ENCODE peak calls at places on chromosomes 12 and 14, in six cellular contexts. K is spleen, D is HepG2, T is prostate gland, H is breast epithelium, Y is HCT116. R is an unnamed sample.

GRCh38 chr12:108640802-108641445 is 7.2 kb upstream of the SELPLG start:
- DNase-seq in H (no peak), T (no peak), Y (no peak), K (peak; percentile 71), D (no peak), R (peak; percentile 51)

GRCh38 chr12:57157588-57158173 is 10.3 kb upstream of the LRP1-AS start:
- DNase-seq in H (no peak), D (no peak), Y (no peak), T (no peak), K (no peak), R (no peak)

GRCh38 chr14:100439781-100440180 is 116.6 kb downstream of the SLC25A47 start:
- DNase-seq in T (no peak), Y (no peak), K (no peak), D (no peak), H (no peak), R (no peak)

GRCh38 chr14:71103662-71104484 is 196.6 kb downstream of the PCNX1 start:
- DNase-seq in K (no peak), D (peak; percentile 50), H (no peak), Y (peak; percentile 41), T (peak; percentile 8), R (no peak)

GRCh38 chr12:2082321-2082720 is 29.5 kb downstream of the CACNA1C start:
- DNase-seq in T (no peak), K (no peak), Y (no peak), D (no peak), H (no peak), R (no peak)

GRCh38 chr12:65590318-65590717 is 234.0 kb upstream of the HMGA2 start:
- DNase-seq in K (no peak), Y (no peak), D (no peak), H (no peak), T (no peak), R (no peak)

GRCh38 chr12:57089259-57090245 is 638 bp downstream of the NAB2 start:
- DNase-seq in K (peak; percentile 89), H (no peak), Y (no peak), T (peak; percentile 52), D (no peak), R (peak; percentile 58)

GRCh38 chr14:101525646-101526527 is 35.4 kb upstream of the DIO3 start:
- DNase-seq in K (no peak), D (no peak), Y (no peak), T (no peak), H (no peak), R (no peak)

GRCh38 chr12:116903818-116904217 is 6.9 kb upstream of the FBXW8 start:
- DNase-seq in D (no peak), H (no peak), T (no peak), K (no peak), Y (no peak), R (no peak)

GRCh38 chr12:82430541-82431145 is 72.3 kb downstream of the METTL25 start:
- DNase-seq in K (no peak), Y (no peak), H (no peak), T (no peak), D (no peak), R (no peak)

GRCh38 chr12:89432396-89432795 is 80.1 kb upstream of the DUSP6 start:
- DNase-seq in T (no peak), H (no peak), K (no peak), Y (no peak), D (no peak), R (no peak)
- H3K27me3 ChIP-seq in T (no peaks in the 10 kb centered on the region), H (no peaks in the 10 kb centered on the region), K (no peaks in the 10 kb centered on the region), Y (no peaks in the 10 kb centered on the region), D (no peaks in the 10 kb centered on the region), R (no peaks in the 10 kb centered on the region)

GRCh38 chr14:99260652-99261551 is 11.1 kb downstream of the BCL11B start:
- DNase-seq in Y (no peak), H (no peak), D (no peak), T (no peak), K (peak; percentile 77), R (no peak)

GRCh38 chr14:99260116-99260515 is 11.9 kb downstream of the BCL11B start:
- DNase-seq in H (no peak), T (no peak), K (no peak), Y (no peak), D (no peak), R (no peak)

GRCh38 chr14:99258884-99259283 is 13.1 kb downstream of the BCL11B start:
- DNase-seq in Y (no peak), T (no peak), D (no peak), H (no peak), K (no peak), R (no peak)

GRCh38 chr14:99258341-99258781 is 13.6 kb downstream of the BCL11B start:
- DNase-seq in K (no peak), T (no peak), Y (no peak), H (no peak), D (no peak), R (no peak)

GRCh38 chr14:99259327-99259726 is 12.7 kb downstream of the BCL11B start:
- DNase-seq in T (no peak), K (no peak), D (no peak), Y (no peak), H (no peak), R (no peak)
- TF ChIP-seq POLR2AphosphoS5 in T (no peak), K (peak; percentile 45), D (no peak), Y (no peak), H (no peak), R (no peak)

GRCh38 chr12:102535306-102535705 is 54.9 kb upstream of the IGF1 start:
- DNase-seq in T (no peak), K (no peak), H (no peak), Y (no peak), D (no peak), R (no peak)
- TF ChIP-seq POLR2A in T (no peak), K (no peak), H (no peak), Y (no peak), D (no peak), R (no peak)

DNA sequence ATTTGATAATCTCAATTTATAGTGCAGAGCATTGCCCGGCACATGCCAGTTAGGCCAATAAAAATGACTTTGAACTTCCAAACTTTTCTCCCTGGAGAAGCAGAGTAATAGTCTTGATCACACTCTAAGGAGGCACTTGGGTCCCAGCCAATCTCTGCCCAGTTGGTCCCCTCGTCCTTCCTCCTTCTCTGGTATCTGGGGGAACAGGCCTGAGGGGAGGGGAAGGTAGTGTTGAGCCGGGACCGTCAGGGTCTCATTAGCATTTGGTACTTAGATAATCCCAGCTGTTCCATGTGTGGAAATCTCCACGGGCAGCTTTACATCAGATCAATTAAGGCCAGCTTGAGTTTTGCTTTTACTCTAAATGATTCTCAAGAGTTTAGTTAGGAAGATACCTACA is 70.1 kb downstream of the ZNF641 start:
- DNase-seq in T (no peak), K (no peak), Y (no peak), D (no peak), H (no peak), R (no peak)
- H3K27me3 ChIP-seq in T (no peaks in the 10 kb centered on the region), K (no peaks in the 10 kb centered on the region), Y (no peaks in the 10 kb centered on the region), D (no peaks in the 10 kb centered on the region), H (no peaks in the 10 kb centered on the region), R (no peaks in the 10 kb centered on the region)

DNA sequence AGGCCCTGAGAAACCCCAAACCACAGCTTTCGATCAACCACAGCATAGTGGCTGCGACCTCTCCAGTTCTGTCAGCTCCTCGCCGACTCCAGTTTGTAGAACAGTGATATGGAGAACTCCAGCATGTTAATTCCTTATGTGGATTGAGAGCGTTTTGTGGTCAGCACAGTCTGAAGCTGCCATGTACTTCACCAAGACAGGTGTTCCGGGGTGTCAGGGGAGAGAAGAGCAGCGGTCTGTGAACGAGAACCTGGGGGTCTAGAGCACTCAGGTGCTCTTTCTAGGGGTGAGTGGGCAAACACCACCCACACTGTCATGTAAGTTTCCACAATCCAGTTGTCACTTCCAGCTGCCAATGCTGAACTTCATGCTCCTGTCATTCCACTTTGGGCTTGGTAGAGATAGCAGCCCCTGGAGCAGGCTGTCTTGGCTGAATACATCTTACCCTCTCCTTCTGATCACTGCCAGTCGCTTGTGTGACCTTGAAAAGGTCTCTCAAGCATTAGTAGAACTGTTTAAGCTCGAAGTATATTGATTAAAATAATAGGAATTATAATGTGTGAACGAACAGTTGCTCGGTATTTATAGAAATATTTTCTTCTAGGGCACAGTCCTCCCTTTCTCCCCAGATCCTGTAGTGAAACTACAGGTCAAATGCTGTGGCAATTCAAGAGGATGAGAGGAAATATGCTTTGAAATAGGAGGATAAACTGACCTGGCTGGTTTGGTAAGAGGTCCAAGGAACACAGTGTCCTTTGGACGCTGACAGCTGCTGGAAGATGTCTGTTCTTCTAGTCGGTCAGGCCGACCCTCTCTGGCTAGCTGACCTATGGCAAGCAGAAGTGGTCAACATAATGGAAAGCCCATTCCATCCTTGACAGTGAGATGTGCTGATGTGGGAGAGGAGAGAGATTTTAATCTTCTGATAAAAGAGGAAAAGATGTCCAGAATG is 15.8 kb upstream of the MAX start:
- DNase-seq in T (peak; percentile 65), Y (no peak), H (no peak), K (no peak), D (no peak), R (no peak)
- TF ChIP-seq POLR2AphosphoS5 in T (peak; percentile 89), Y (no peak), H (no peak), K (no peak), D (no peak), R (no peak)

DNA sequence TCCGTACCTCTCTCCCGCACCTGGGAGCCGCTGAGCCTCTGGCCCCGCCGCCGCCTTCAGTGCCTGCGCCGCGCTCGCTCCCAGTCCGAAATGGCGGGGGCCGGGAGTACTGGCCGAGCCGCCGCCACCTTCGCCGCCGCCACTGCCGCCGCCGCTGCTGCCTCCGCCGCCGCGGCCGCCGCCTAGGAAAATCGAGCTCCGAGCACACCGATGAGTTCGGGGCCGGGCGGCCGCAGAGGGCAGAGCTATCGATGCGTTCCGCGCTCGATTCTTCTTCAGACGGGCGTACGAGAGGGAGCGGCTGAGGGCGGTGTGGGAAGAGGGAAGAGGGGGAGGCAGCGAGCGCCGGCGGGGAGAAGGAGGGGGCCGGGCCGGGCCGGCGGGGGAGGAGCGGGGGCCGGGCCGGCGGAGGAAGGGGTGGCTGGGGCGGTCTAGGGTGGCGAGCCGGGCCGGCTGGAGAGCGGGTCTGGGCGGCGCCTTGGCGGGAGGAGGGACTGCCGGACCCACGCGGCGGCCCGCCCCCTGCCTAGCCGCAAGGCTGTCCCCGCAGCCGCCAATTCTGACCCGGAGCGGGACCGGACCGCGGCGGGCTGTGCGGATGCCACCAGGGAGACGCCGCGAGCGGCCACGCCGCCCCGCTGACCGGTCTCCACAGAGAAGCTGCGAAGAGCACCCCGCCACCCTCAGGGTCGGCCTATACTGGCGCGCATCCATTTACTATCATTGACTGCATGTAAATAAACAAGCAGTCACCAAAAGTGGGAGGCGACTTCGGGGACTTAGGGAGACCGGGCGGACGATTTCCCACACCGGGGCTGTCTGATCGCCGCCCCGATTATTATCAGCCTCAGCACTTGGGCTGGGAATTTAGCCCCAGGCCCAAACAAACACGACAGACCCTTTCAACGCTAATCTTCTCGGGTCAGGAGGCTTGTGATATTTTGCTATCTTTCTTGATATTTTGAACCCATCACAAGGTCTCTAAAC is at the start of gene KRAS:
- DNase-seq in Y (peak; percentile 88), T (peak; percentile 97), H (peak; percentile 94), D (peak; percentile 88), K (peak; percentile 100), R (peak; percentile 96)
- TF ChIP-seq POLR2A in Y (no peak), T (peak; percentile 84), H (no peak), D (no peak), K (peak; percentile 43), R (no peak)